ENCODE peak calls at places on chromosomes 12 and 14, in four cellular contexts. H is fibroblast of villous mesenchyme, J is left ventricle myocardium superior, A is OCI-LY7. R is an unnamed sample.

GRCh38 chr12:10722905-10723866 is at the start of gene YBX3:
- DNase-seq in H (peak), A (peak), J (peak), R (peak)

GRCh38 chr14:91223028-91223783 is 21.3 kb downstream of the GPR68 start:
- DNase-seq in A (no peak), J (no peak), H (no peak), R (no peak)

GRCh38 chr12:66714709-66715108 is 35.8 kb upstream of the GRIP1 start:
- DNase-seq in H (no peak), A (no peak), J (no peak), R (no peak)

GRCh38 chr14:73958591-73958990 is 8.5 kb downstream of the COQ6 start:
- DNase-seq in H (no peak), A (no peak), J (no peak), R (no peak)

GRCh38 chr14:53193193-53193592 is 40.1 kb upstream of the DDHD1 start:
- DNase-seq in H (peak), A (no peak), J (no peak), R (no peak)

GRCh38 chr12:10968765-10969456 is 17.8 kb downstream of the TAS2R50 start:
- DNase-seq in H (peak), J (peak), A (no peak), R (peak)

GRCh38 chr12:22318122-22318737 is 16.3 kb downstream of the ST8SIA1 start:
- DNase-seq in H (no peak), A (no peak), J (no peak), R (no peak)

GRCh38 chr14:32611752-32612151 is 282.7 kb downstream of the AKAP6 start:
- DNase-seq in A (no peak), H (peak), J (no peak), R (no peak)

GRCh38 chr12:27549801-27550652 is 26.0 kb downstream of the PPFIBP1 start:
- DNase-seq in A (no peak), J (peak), H (peak), R (peak)

GRCh38 chr14:23566782-23567185 is 807 bp downstream of the AP1G2 start:
- DNase-seq in H (no peak), A (no peak), J (no peak), R (no peak)

GRCh38 chr12:107523760-107524558 is 161.6 kb upstream of the PWP1 start:
- DNase-seq in A (no peak), J (no peak), H (no peak), R (no peak)

GRCh38 chr12:6059221-6059620 is 65.2 kb downstream of the VWF start:
- DNase-seq in J (no peak), H (no peak), A (no peak), R (no peak)

GRCh38 chr14:90517431-90517841 is 120.6 kb downstream of the CALM1 start:
- DNase-seq in A (no peak), H (no peak), J (no peak), R (no peak)

GRCh38 chr12:29320295-29321090 is 60.5 kb downstream of the ERGIC2 start:
- DNase-seq in H (peak), J (no peak), A (no peak), R (no peak)

GRCh38 chr14:65961004-65961403 is 525.2 kb upstream of the CCDC196 start:
- DNase-seq in J (peak), H (peak), A (peak), R (peak)

GRCh38 chr12:207804-208203 is 6.2 kb downstream of the SLC6A12 start:
- DNase-seq in J (no peak), A (no peak), H (no peak), R (no peak)

GRCh38 chr12:58530421-58531067 is 389.8 kb downstream of the LRIG3 start:
- DNase-seq in H (peak), J (no peak), A (no peak), R (no peak)

GRCh38 chr14:73674986-73675385 is 30.2 kb downstream of the DNAL1 start:
- DNase-seq in H (no peak), J (no peak), A (no peak), R (no peak)

GRCh38 chr12:124233846-124234620 is 60.9 kb upstream of the RFLNA start:
- DNase-seq in A (no peak), H (peak), J (no peak), R (no peak)

GRCh38 chr12:122793685-122794106 is 19.3 kb downstream of the CCDC62 start:
- DNase-seq in J (no peak), A (peak), H (peak), R (peak)

GRCh38 chr14:77654001-77654431 is 37.6 kb upstream of the SPTLC2 start:
- DNase-seq in A (no peak), H (no peak), J (no peak), R (no peak)

GRCh38 chr12:106044773-106045172 is 94.0 kb downstream of the NUAK1 start:
- DNase-seq in H (no peak), J (no peak), A (no peak), R (no peak)

GRCh38 chr12:27732281-27732680 is 21.6 kb downstream of the MRPS35 start:
- DNase-seq in H (no peak), A (peak), J (no peak), R (no peak)

GRCh38 chr12:112939761-112940357 is 1.6 kb downstream of the OAS3 start:
- DNase-seq in J (no peak), A (peak), H (no peak), R (no peak)

GRCh38 chr14:92693998-92694780 is 54.2 kb downstream of the LGMN start:
- DNase-seq in A (no peak), J (no peak), H (no peak), R (no peak)

GRCh38 chr12:65561798-65562382 is 262.4 kb upstream of the HMGA2 start:
- DNase-seq in J (no peak), A (no peak), H (peak), R (no peak)